ENCODE peak calls at places on chromosome 3, in five cellular contexts. One of them, this sample, is unnamed. For H3K9me3 and H3K27me3, the result is how much of the 10 kb centered on the place peaks cover.

GRCh38 chr3:69406156-69406555 is 20.3 kb upstream of the FRMD4B start:
- DNase-seq in endodermal cell: no peak
- DNase-seq in CD8-positive, alpha-beta memory T cell: no peak
- DNase-seq in Peyer's patch: no peak
- DNase-seq in uterus: peak
- DNase-seq in this sample: no peak

GRCh38 chr3:127426444-127427168 is 138.8 kb upstream of the PRR20G start:
- DNase-seq in endodermal cell: peak
- DNase-seq in CD8-positive, alpha-beta memory T cell: no peak
- DNase-seq in Peyer's patch: no peak
- DNase-seq in uterus: peak
- DNase-seq in this sample: no peak

GRCh38 chr3:24470277-24470676 is 24.4 kb downstream of the THRB start:
- DNase-seq in endodermal cell: no peak
- DNase-seq in CD8-positive, alpha-beta memory T cell: no peak
- DNase-seq in Peyer's patch: no peak
- DNase-seq in uterus: no peak
- DNase-seq in this sample: no peak

GRCh38 chr3:194836676-194837075 is 151.0 kb downstream of the FAM43A start:
- DNase-seq in endodermal cell: no peak
- DNase-seq in CD8-positive, alpha-beta memory T cell: no peak
- DNase-seq in Peyer's patch: no peak
- DNase-seq in uterus: no peak
- DNase-seq in this sample: no peak

GRCh38 chr3:69419276-69419675 is 33.4 kb upstream of the FRMD4B start:
- DNase-seq in endodermal cell: no peak
- DNase-seq in CD8-positive, alpha-beta memory T cell: no peak
- DNase-seq in Peyer's patch: no peak
- DNase-seq in uterus: no peak
- DNase-seq in this sample: no peak

GRCh38 chr3:73964818-73965217 is 340.1 kb upstream of the PDZRN3 start:
- DNase-seq in endodermal cell: no peak
- DNase-seq in CD8-positive, alpha-beta memory T cell: no peak
- DNase-seq in Peyer's patch: no peak
- DNase-seq in uterus: no peak
- DNase-seq in this sample: no peak

GRCh38 chr3:116141724-116142123 is 303.6 kb downstream of the LSAMP start:
- DNase-seq in endodermal cell: no peak
- DNase-seq in CD8-positive, alpha-beta memory T cell: no peak
- DNase-seq in Peyer's patch: no peak
- DNase-seq in uterus: no peak
- DNase-seq in this sample: no peak

GRCh38 chr3:46671541-46672348 is 21.7 kb downstream of the ALS2CL start:
- DNase-seq in endodermal cell: peak
- DNase-seq in CD8-positive, alpha-beta memory T cell: no peak
- DNase-seq in Peyer's patch: no peak
- DNase-seq in uterus: peak
- DNase-seq in this sample: no peak

GRCh38 chr3:134838599-134838998 is 43.5 kb downstream of the EPHB1 start:
- DNase-seq in endodermal cell: peak
- DNase-seq in CD8-positive, alpha-beta memory T cell: no peak
- DNase-seq in Peyer's patch: no peak
- DNase-seq in uterus: no peak
- DNase-seq in this sample: no peak

GRCh38 chr3:63279442-63279841 is 1.3 kb downstream of the SYNPR start:
- DNase-seq in endodermal cell: no peak
- DNase-seq in CD8-positive, alpha-beta memory T cell: no peak
- DNase-seq in Peyer's patch: no peak
- DNase-seq in uterus: no peak
- DNase-seq in this sample: no peak

GRCh38 chr3:152269423-152270144 is 855 bp downstream of the MBNL1 start:
- DNase-seq in endodermal cell: no peak
- DNase-seq in CD8-positive, alpha-beta memory T cell: peak
- DNase-seq in Peyer's patch: peak
- DNase-seq in uterus: peak
- DNase-seq in this sample: peak

GRCh38 chr3:127706312-127706711 is 33.6 kb downstream of the ABTB1 start:
- DNase-seq in endodermal cell: peak
- DNase-seq in CD8-positive, alpha-beta memory T cell: no peak
- DNase-seq in Peyer's patch: peak
- DNase-seq in uterus: no peak
- DNase-seq in this sample: no peak

GRCh38 chr3:71576966-71577459 is 6.5 kb downstream of the FOXP1 start:
- DNase-seq in endodermal cell: no peak
- DNase-seq in CD8-positive, alpha-beta memory T cell: no peak
- DNase-seq in Peyer's patch: no peak
- DNase-seq in uterus: no peak
- DNase-seq in this sample: peak

GRCh38 chr3:142844339-142844977 is 44.4 kb downstream of the PCOLCE2 start:
- DNase-seq in endodermal cell: no peak
- DNase-seq in CD8-positive, alpha-beta memory T cell: no peak
- DNase-seq in Peyer's patch: no peak
- DNase-seq in uterus: no peak
- DNase-seq in this sample: no peak

GRCh38 chr3:144586382-144586781 is 614.8 kb downstream of the DIPK2A start:
- DNase-seq in endodermal cell: no peak
- DNase-seq in CD8-positive, alpha-beta memory T cell: no peak
- DNase-seq in Peyer's patch: no peak
- DNase-seq in uterus: no peak
- DNase-seq in this sample: no peak

GRCh38 chr3:90033242-90033641 is 925.8 kb downstream of the EPHA3 start:
- DNase-seq in endodermal cell: no peak
- DNase-seq in CD8-positive, alpha-beta memory T cell: no peak
- DNase-seq in Peyer's patch: no peak
- DNase-seq in uterus: no peak
- DNase-seq in this sample: no peak

GRCh38 chr3:50708620-50709019 is 33.9 kb downstream of the DOCK3 start:
- DNase-seq in endodermal cell: no peak
- DNase-seq in CD8-positive, alpha-beta memory T cell: no peak
- DNase-seq in Peyer's patch: no peak
- DNase-seq in uterus: no peak
- DNase-seq in this sample: no peak

GRCh38 chr3:4043867-4044575 is 244.8 kb downstream of the LRRN1 start:
- DNase-seq in endodermal cell: no peak
- DNase-seq in CD8-positive, alpha-beta memory T cell: no peak
- DNase-seq in Peyer's patch: no peak
- DNase-seq in uterus: no peak
- DNase-seq in this sample: no peak

GRCh38 chr3:112767177-112767576 is 79.5 kb downstream of the CD200R1L start:
- DNase-seq in endodermal cell: no peak
- DNase-seq in CD8-positive, alpha-beta memory T cell: no peak
- DNase-seq in Peyer's patch: no peak
- DNase-seq in uterus: no peak
- DNase-seq in this sample: no peak

GRCh38 chr3:12553921-12554391 is 2.9 kb upstream of the MKRN2 start:
- DNase-seq in endodermal cell: peak
- DNase-seq in CD8-positive, alpha-beta memory T cell: no peak
- DNase-seq in Peyer's patch: peak
- DNase-seq in uterus: peak
- DNase-seq in this sample: no peak

GRCh38 chr3:185060655-185061054 is 92.2 kb downstream of the C3orf70 start:
- DNase-seq in endodermal cell: no peak
- DNase-seq in CD8-positive, alpha-beta memory T cell: no peak
- DNase-seq in Peyer's patch: no peak
- DNase-seq in uterus: no peak
- DNase-seq in this sample: peak

GRCh38 chr3:152051501-152052404 is 178.3 kb downstream of the SUCNR1 start:
- DNase-seq in endodermal cell: no peak
- DNase-seq in CD8-positive, alpha-beta memory T cell: no peak
- DNase-seq in Peyer's patch: no peak
- DNase-seq in uterus: no peak
- DNase-seq in this sample: no peak

GRCh38 chr3:126969586-126969985 is 13.3 kb upstream of the PLXNA1 start:
- DNase-seq in endodermal cell: no peak
- DNase-seq in CD8-positive, alpha-beta memory T cell: no peak
- DNase-seq in Peyer's patch: no peak
- DNase-seq in uterus: no peak
- DNase-seq in this sample: no peak

GRCh38 chr3:113534365-113534764 is 2.0 kb downstream of the SIDT1 start:
- DNase-seq in endodermal cell: no peak
- DNase-seq in CD8-positive, alpha-beta memory T cell: no peak
- DNase-seq in Peyer's patch: no peak
- DNase-seq in uterus: no peak
- DNase-seq in this sample: no peak

GRCh38 chr3:30203301-30203700 is 403.1 kb upstream of the TGFBR2 start:
- DNase-seq in endodermal cell: no peak
- DNase-seq in CD8-positive, alpha-beta memory T cell: no peak
- DNase-seq in Peyer's patch: no peak
- DNase-seq in uterus: no peak
- DNase-seq in this sample: no peak

GRCh38 chr3:66938338-66938963 is 59.7 kb upstream of the KBTBD8 start:
- DNase-seq in endodermal cell: peak
- DNase-seq in CD8-positive, alpha-beta memory T cell: no peak
- DNase-seq in Peyer's patch: no peak
- DNase-seq in uterus: no peak
- DNase-seq in this sample: no peak

GRCh38 chr3:178436773-178437172 is 99.5 kb upstream of the KCNMB2 start:
- DNase-seq in endodermal cell: no peak
- DNase-seq in CD8-positive, alpha-beta memory T cell: no peak
- DNase-seq in Peyer's patch: no peak
- DNase-seq in uterus: peak
- DNase-seq in this sample: no peak

GRCh38 chr3:125684199-125684598 is 88.9 kb upstream of the OSBPL11 start:
- DNase-seq in endodermal cell: peak
- DNase-seq in CD8-positive, alpha-beta memory T cell: no peak
- DNase-seq in Peyer's patch: no peak
- DNase-seq in uterus: peak
- DNase-seq in this sample: no peak

DNA sequence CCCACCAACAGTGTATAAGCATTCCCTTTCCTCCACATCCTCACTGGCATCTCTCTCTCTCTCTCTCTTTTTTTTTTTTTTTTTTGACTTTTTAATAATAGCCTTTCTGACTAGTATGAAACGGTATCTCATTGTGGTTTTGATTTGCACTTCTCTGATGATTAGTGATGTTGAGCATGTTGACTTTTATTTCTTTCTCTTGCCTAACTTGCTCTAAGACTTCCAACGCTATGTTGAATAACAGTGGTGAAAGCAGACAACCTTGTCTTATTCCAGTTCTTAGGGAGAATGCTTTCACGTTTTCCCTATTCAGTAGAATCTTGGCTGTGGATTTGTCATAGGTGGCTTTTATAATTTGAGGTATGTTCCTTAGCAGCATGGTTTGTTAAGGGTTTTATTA is 249.4 kb upstream of the MDFIC2 start:
- DNase-seq in endodermal cell: no peak
- DNase-seq in CD8-positive, alpha-beta memory T cell: no peak
- DNase-seq in Peyer's patch: no peak
- DNase-seq in uterus: no peak
- DNase-seq in this sample: no peak
- H3K9me3 ChIP-seq in endodermal cell: under half
- H3K9me3 ChIP-seq in CD8-positive, alpha-beta memory T cell: under half
- H3K9me3 ChIP-seq in Peyer's patch: under half
- H3K9me3 ChIP-seq in uterus: under half
- H3K9me3 ChIP-seq in this sample: under half

DNA sequence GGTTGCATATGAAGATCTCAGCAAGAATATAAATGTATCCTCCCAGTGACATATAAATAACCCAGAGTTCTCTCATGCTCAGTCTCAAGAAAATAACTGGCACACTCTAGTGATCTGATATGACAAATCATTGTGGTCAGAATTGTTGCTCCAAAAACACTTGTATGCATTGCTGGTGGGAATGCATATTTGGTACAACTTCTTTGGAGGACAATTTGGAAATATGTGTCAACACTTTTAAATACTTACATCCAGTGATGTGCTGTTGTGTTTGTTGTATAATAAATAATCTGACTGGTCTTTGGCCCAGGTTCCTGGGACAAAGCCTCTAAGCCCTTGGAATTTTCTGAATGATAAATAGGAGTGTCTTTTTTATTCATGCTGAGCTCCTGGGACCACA is 66.7 kb upstream of the STT3B start:
- DNase-seq in endodermal cell: no peak
- DNase-seq in CD8-positive, alpha-beta memory T cell: no peak
- DNase-seq in Peyer's patch: no peak
- DNase-seq in uterus: no peak
- DNase-seq in this sample: peak
- H3K27me3 ChIP-seq in endodermal cell: under half
- H3K27me3 ChIP-seq in CD8-positive, alpha-beta memory T cell: under half
- H3K27me3 ChIP-seq in Peyer's patch: under half
- H3K27me3 ChIP-seq in uterus: under half
- H3K27me3 ChIP-seq in this sample: under half

GRCh38 chr3:6449099-6449498 is 411.8 kb upstream of the GRM7 start:
- DNase-seq in endodermal cell: no peak
- DNase-seq in CD8-positive, alpha-beta memory T cell: no peak
- DNase-seq in Peyer's patch: no peak
- DNase-seq in uterus: no peak
- DNase-seq in this sample: no peak

GRCh38 chr3:6444888-6445658 is 415.8 kb upstream of the GRM7 start:
- DNase-seq in endodermal cell: no peak
- DNase-seq in CD8-positive, alpha-beta memory T cell: no peak
- DNase-seq in Peyer's patch: no peak
- DNase-seq in uterus: no peak
- DNase-seq in this sample: no peak

GRCh38 chr3:6452974-6453373 is 407.9 kb upstream of the GRM7 start:
- DNase-seq in endodermal cell: no peak
- DNase-seq in CD8-positive, alpha-beta memory T cell: no peak
- DNase-seq in Peyer's patch: no peak
- DNase-seq in uterus: no peak
- DNase-seq in this sample: no peak

GRCh38 chr3:6447166-6447801 is 413.6 kb upstream of the GRM7 start:
- DNase-seq in endodermal cell: no peak
- DNase-seq in CD8-positive, alpha-beta memory T cell: no peak
- DNase-seq in Peyer's patch: no peak
- DNase-seq in uterus: no peak
- DNase-seq in this sample: no peak

DNA sequence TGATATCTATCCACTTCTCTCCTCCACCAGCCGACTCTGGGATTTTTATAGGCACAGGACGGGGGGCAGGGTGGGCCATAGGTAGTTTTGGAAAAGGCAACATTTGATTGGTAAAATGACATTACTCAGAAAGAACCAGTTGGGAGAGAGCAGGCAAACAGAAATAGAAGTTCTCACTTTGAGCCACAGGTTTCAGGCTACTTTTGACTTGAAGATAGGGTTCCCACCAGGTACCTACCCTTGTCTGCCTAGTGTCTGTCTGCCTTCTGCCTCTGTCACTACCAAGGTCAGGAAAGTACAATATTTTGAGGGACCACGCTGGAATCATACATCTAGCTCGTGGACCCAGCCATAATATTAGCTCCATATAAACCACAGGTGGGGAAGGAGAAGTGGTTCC is 412.9 kb upstream of the GRM7 start:
- DNase-seq in endodermal cell: no peak
- DNase-seq in CD8-positive, alpha-beta memory T cell: no peak
- DNase-seq in Peyer's patch: no peak
- DNase-seq in uterus: no peak
- DNase-seq in this sample: no peak
- H3K9me3 ChIP-seq in endodermal cell: under half
- H3K9me3 ChIP-seq in CD8-positive, alpha-beta memory T cell: under half
- H3K9me3 ChIP-seq in Peyer's patch: under half
- H3K9me3 ChIP-seq in uterus: under half
- H3K9me3 ChIP-seq in this sample: under half

DNA sequence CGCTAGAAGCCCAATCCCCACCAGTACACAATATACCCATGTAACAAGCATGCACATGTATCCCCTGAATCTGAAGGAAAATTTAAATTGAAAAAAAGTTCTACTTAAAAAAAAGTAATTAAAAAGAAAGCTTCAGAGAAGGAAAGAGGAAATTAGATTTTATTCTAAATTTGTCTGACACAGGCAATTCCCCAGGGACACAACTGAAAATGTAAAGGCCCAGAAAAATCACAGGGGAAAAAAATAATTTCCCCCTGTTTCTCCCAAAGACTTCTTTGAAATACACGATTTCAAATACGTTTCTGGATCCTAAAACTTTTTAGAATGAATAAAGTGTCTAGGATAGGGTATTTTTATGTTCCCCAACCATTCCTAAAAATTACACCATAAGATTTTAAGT is 42.9 kb downstream of the SEMA5B start:
- DNase-seq in endodermal cell: no peak
- DNase-seq in CD8-positive, alpha-beta memory T cell: no peak
- DNase-seq in Peyer's patch: no peak
- DNase-seq in uterus: no peak
- DNase-seq in this sample: no peak
- H3K27me3 ChIP-seq in endodermal cell: under half
- H3K27me3 ChIP-seq in CD8-positive, alpha-beta memory T cell: under half
- H3K27me3 ChIP-seq in Peyer's patch: under half
- H3K27me3 ChIP-seq in uterus: under half
- H3K27me3 ChIP-seq in this sample: under half

This sample was measured in esophagus muscularis mucosa.